ENCODE peak calls at places on chromosomes 16 and 17, in four cellular contexts. One of them, this sample, is unnamed.

GRCh38 chr16:49085689-49086088 is 195.9 kb downstream of the CBLN1 start:
- DNase-seq in AG10803: peak; percentile 18
- DNase-seq in breast epithelium: no peak
- DNase-seq in T follicular helper cell: no peak
- DNase-seq in this sample: peak; percentile 16

GRCh38 chr17:835263-835662 is 53.1 kb downstream of the MRM3 start:
- DNase-seq in AG10803: peak; percentile 100
- DNase-seq in breast epithelium: no peak
- DNase-seq in T follicular helper cell: no peak
- DNase-seq in this sample: peak; percentile 97

GRCh38 chr17:66431910-66432309 is 129.5 kb downstream of the PRKCA start:
- DNase-seq in AG10803: peak; percentile 85
- DNase-seq in breast epithelium: no peak
- DNase-seq in T follicular helper cell: no peak
- DNase-seq in this sample: peak; percentile 73

GRCh38 chr17:27282054-27282501 is 11.8 kb upstream of the WSB1 start:
- DNase-seq in AG10803: peak; percentile 91
- DNase-seq in breast epithelium: no peak
- DNase-seq in T follicular helper cell: no peak
- DNase-seq in this sample: no peak

GRCh38 chr17:1354022-1354421 is 46.0 kb downstream of the YWHAE start:
- DNase-seq in AG10803: no peak
- DNase-seq in breast epithelium: no peak
- DNase-seq in T follicular helper cell: no peak
- DNase-seq in this sample: no peak

GRCh38 chr16:85634747-85635544 is 21.8 kb downstream of the GSE1 start:
- DNase-seq in AG10803: no peak
- DNase-seq in breast epithelium: no peak
- DNase-seq in T follicular helper cell: no peak
- DNase-seq in this sample: no peak

GRCh38 chr16:78005881-78006280 is 16.5 kb upstream of the CLEC3A start:
- DNase-seq in AG10803: no peak
- DNase-seq in breast epithelium: no peak
- DNase-seq in T follicular helper cell: no peak
- DNase-seq in this sample: peak; percentile 21

GRCh38 chr16:83911290-83911689 is 12.4 kb downstream of the MLYCD start:
- DNase-seq in AG10803: no peak
- DNase-seq in breast epithelium: no peak
- DNase-seq in T follicular helper cell: no peak
- DNase-seq in this sample: no peak

GRCh38 chr17:8905256-8905778 is 37.8 kb upstream of the PIK3R6 start:
- DNase-seq in AG10803: no peak
- DNase-seq in breast epithelium: no peak
- DNase-seq in T follicular helper cell: no peak
- DNase-seq in this sample: no peak

GRCh38 chr16:1073566-1074378 is 1.2 kb downstream of the SSTR5 start:
- DNase-seq in AG10803: no peak
- DNase-seq in breast epithelium: no peak
- DNase-seq in T follicular helper cell: no peak
- DNase-seq in this sample: no peak

GRCh38 chr16:4755687-4756086 is 11.3 kb downstream of the ZNF500 start:
- DNase-seq in AG10803: no peak
- DNase-seq in breast epithelium: no peak
- DNase-seq in T follicular helper cell: no peak
- DNase-seq in this sample: no peak

GRCh38 chr17:10790491-10791401 is 13.2 kb downstream of the TMEM238L start:
- DNase-seq in AG10803: no peak
- DNase-seq in breast epithelium: no peak
- DNase-seq in T follicular helper cell: no peak
- DNase-seq in this sample: peak; percentile 6

GRCh38 chr17:77848257-77848656 is 110.2 kb upstream of the TNRC6C start:
- DNase-seq in AG10803: no peak
- DNase-seq in breast epithelium: no peak
- DNase-seq in T follicular helper cell: no peak
- DNase-seq in this sample: no peak

GRCh38 chr17:60423865-60424264 is 1.6 kb downstream of the CHCT1 start:
- DNase-seq in AG10803: no peak
- DNase-seq in breast epithelium: no peak
- DNase-seq in T follicular helper cell: no peak
- DNase-seq in this sample: no peak

GRCh38 chr16:8850279-8850885 is 18.4 kb downstream of the CARHSP1 start:
- DNase-seq in AG10803: peak; percentile 80
- DNase-seq in breast epithelium: no peak
- DNase-seq in T follicular helper cell: no peak
- DNase-seq in this sample: peak; percentile 88

GRCh38 chr17:61848896-61849295 is 14.4 kb downstream of the BRIP1 start:
- DNase-seq in AG10803: no peak
- DNase-seq in breast epithelium: no peak
- DNase-seq in T follicular helper cell: no peak
- DNase-seq in this sample: no peak